ENCODE peak calls at places on chromosomes 16 and 17, in five cellular contexts. E is fibroblast of pulmonary artery; Y is AG09309; O is heart left ventricle; P is CD8-positive, alpha-beta T cell. G is an unnamed sample.

GRCh38 chr16:12155235-12155634 is 178.7 kb downstream of the SNX29 start:
- DNase-seq in Y (no peak), P (no peak), E (no peak), O (no peak), G (no peak)

GRCh38 chr16:27164280-27164837 is 39.0 kb upstream of the KDM8 start:
- DNase-seq in E (no peak), Y (no peak), P (no peak), O (no peak), G (no peak)

GRCh38 chr16:58773870-58774269 is 39.8 kb upstream of the GOT2 start:
- DNase-seq in P (no peak), Y (no peak), O (no peak), E (no peak), G (no peak)

GRCh38 chr17:61846976-61847375 is 16.4 kb downstream of the BRIP1 start:
- DNase-seq in P (no peak), E (no peak), Y (no peak), O (no peak), G (no peak)

GRCh38 chr16:65754799-65755691 is 611.4 kb upstream of the CDH5 start:
- DNase-seq in Y (peak), E (peak), O (no peak), P (no peak), G (peak)

GRCh38 chr16:57349212-57350031 is 9.2 kb upstream of the CCL22 start:
- DNase-seq in E (no peak), O (no peak), P (no peak), Y (no peak), G (no peak)

GRCh38 chr17:6471531-6472465 is 27.5 kb downstream of the PIMREG start:
- DNase-seq in O (no peak), P (no peak), Y (peak), E (peak), G (peak)

GRCh38 chr17:2102931-2103398 is 48.1 kb downstream of the HIC1 start:
- DNase-seq in Y (no peak), O (no peak), P (no peak), E (peak), G (peak)

GRCh38 chr17:83180996-83181481 is 101.6 kb downstream of the METRNL start:
- DNase-seq in Y (no peak), P (no peak), E (no peak), O (no peak), G (no peak)

GRCh38 chr16:19753815-19754643 is 36.0 kb downstream of the IQCK start:
- DNase-seq in P (no peak), Y (peak), O (no peak), E (peak), G (peak)

GRCh38 chr17:48184721-48185120 is 77.2 kb downstream of the SNX11 start:
- DNase-seq in P (no peak), O (no peak), Y (no peak), E (no peak), G (no peak)

GRCh38 chr16:11309895-11310633 is 28.9 kb upstream of the PRM1 start:
- DNase-seq in Y (no peak), O (no peak), E (no peak), P (no peak), G (peak)

GRCh38 chr16:3866703-3867431 is 13.6 kb downstream of the CREBBP start:
- DNase-seq in Y (no peak), P (no peak), E (no peak), O (no peak), G (no peak)

GRCh38 chr16:11276880-11277593 is 757 bp upstream of the PRM2 start:
- DNase-seq in E (no peak), Y (no peak), P (no peak), O (no peak), G (no peak)

GRCh38 chr16:11629071-11630030 is 38.9 kb upstream of the SNN start:
- DNase-seq in E (no peak), O (no peak), P (no peak), Y (no peak), G (no peak)

GRCh38 chr17:47895254-47895855 is 681 bp upstream of the SP2 start:
- DNase-seq in P (no peak), Y (no peak), E (peak), O (peak), G (no peak)

GRCh38 chr17:10879110-10879509 is 41.2 kb upstream of the PIRT start:
- DNase-seq in P (no peak), O (peak), E (peak), Y (no peak), G (no peak)

GRCh38 chr17:61331178-61331577 is 68.5 kb upstream of the TBX2 start:
- DNase-seq in E (no peak), O (peak), P (no peak), Y (no peak), G (no peak)

GRCh38 chr17:2222901-2223616 is 80.5 kb downstream of the SMG6 start:
- DNase-seq in O (no peak), E (peak), Y (no peak), P (peak), G (peak)

GRCh38 chr17:79420318-79421243 is 190.3 kb downstream of the RBFOX3 start:
- DNase-seq in O (no peak), E (peak), P (no peak), Y (peak), G (no peak)

GRCh38 chr17:3659541-3660111 is 8.8 kb downstream of the TAX1BP3 start:
- DNase-seq in P (no peak), E (peak), O (peak), Y (peak), G (peak)

GRCh38 chr16:12387311-12387710 is 410.8 kb downstream of the SNX29 start:
- DNase-seq in E (no peak), P (no peak), O (no peak), Y (no peak), G (no peak)

GRCh38 chr17:78377858-78378224 is 608 bp upstream of the PGS1 start:
- DNase-seq in Y (no peak), P (no peak), E (no peak), O (no peak), G (no peak)

GRCh38 chr17:78381601-78382168 is 3.2 kb downstream of the PGS1 start:
- DNase-seq in O (no peak), Y (no peak), E (no peak), P (peak), G (peak)

GRCh38 chr17:78379134-78379497 is 667 bp downstream of the PGS1 start:
- DNase-seq in E (peak), P (no peak), O (no peak), Y (no peak), G (peak)

GRCh38 chr17:78378225-78379133 is at the start of gene PGS1:
- DNase-seq in O (peak), Y (no peak), P (peak), E (peak), G (peak)

GRCh38 chr17:78380370-78380769 is 1.9 kb downstream of the PGS1 start:
- DNase-seq in P (no peak), Y (no peak), E (no peak), O (no peak), G (no peak)
- H3K4me3 ChIP-seq in P (no peak), Y (no peak), E (no peak), O (no peak), G (no peak)

GRCh38 chr16:585351-585750 is 4.5 kb upstream of the RAB40C start:
- DNase-seq in E (no peak), Y (no peak), P (no peak), O (no peak), G (no peak)
- TF ChIP-seq CTCF in E (no peak), Y (no peak), P (no peak), O (no peak), G (no peak)

DNA sequence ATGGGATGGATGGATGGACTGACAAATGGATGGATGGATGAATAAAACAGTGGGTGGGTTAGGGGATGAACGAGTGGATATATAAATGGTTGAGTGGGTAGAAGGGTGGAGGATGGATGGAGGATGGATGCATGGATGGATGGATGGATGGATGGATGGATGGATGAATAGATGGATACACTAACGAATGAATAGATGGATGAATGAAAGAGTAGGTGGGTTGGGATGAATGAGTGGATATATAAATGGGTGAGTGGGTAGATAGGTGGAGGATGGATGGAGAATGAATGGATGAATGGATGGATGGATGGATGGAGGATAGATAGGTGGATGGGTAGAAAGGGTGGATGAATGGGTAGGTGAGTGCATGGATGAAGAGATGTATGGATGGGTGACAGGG is 62.1 kb downstream of the CDYL2 start:
- DNase-seq in O (no peak), P (no peak), E (no peak), Y (no peak), G (no peak)
- H3K4me3 ChIP-seq in O (no peak), P (no peak), E (no peak), Y (no peak), G (no peak)

GRCh38 chr16:1057252-1057932 is 15.2 kb upstream of the SSTR5 start:
- DNase-seq in P (peak), Y (no peak), E (peak), O (no peak), G (no peak)
- TF ChIP-seq CTCF in P (peak), Y (peak), E (peak), O (peak), G (peak)

GRCh38 chr17:44315760-44316731 is 7.6 kb downstream of the RUNDC3A start:
- DNase-seq in Y (no peak), O (no peak), E (no peak), P (no peak), G (no peak)

GRCh38 chr17:44314031-44314430 is 5.6 kb downstream of the RUNDC3A start:
- DNase-seq in E (no peak), P (no peak), O (no peak), Y (no peak), G (no peak)

GRCh38 chr17:44314524-44314868 is 6.1 kb downstream of the RUNDC3A start:
- DNase-seq in P (no peak), Y (no peak), E (no peak), O (no peak), G (no peak)

GRCh38 chr17:44317545-44317944 is 7.1 kb downstream of the SLC25A39 start:
- DNase-seq in O (no peak), Y (no peak), P (no peak), E (no peak), G (no peak)

DNA sequence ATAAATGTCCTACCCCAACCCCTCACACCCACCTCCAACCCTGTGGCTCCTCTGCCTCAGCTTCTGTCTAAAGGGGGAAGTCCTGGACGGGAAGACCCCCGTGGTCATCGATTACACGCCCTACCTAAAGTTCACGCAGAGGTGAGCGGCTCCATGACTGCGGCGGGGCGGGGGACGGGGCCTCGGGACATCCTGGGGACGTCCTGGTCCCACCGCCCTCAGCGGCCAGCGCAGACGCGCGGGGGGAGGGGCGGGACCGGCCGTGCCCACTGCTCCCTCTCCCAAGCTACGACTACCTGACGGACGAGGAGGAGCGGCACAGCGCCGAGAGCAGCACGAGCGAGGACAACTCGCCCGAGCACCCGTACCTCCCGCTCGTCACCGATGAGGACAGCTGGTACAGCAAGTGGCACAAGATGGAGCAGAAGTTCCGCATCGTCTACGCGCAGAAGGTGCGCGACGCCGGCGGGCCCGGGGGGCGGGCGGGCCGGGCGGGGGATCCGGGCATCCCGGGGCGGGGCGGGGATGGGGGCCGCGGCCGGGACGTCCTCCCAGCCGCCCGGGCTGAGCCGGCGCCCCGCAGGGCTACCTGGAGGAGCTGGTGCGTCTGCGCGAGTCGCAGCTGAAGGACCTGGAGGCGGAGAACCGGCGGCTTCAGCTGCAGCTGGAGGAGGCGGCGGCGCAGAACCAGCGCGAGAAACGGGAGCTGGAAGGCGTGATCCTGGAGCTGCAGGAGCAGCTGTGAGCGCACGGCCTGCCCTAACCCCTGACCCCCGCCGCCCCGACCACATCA is 6.7 kb downstream of the RUNDC3A start:
- DNase-seq in P (no peak), E (peak), Y (no peak), O (no peak), G (no peak)
- H3K4me3 ChIP-seq in P (peak), E (peak), Y (peak), O (peak), G (peak)

GRCh38 chr17:38730526-38731379 is 612 bp downstream of the CISD3 start:
- DNase-seq in P (no peak), Y (no peak), E (peak), O (peak), G (peak)
- TF ChIP-seq CTCF in P (no peak), Y (no peak), E (no peak), O (no peak), G (no peak)

DNA sequence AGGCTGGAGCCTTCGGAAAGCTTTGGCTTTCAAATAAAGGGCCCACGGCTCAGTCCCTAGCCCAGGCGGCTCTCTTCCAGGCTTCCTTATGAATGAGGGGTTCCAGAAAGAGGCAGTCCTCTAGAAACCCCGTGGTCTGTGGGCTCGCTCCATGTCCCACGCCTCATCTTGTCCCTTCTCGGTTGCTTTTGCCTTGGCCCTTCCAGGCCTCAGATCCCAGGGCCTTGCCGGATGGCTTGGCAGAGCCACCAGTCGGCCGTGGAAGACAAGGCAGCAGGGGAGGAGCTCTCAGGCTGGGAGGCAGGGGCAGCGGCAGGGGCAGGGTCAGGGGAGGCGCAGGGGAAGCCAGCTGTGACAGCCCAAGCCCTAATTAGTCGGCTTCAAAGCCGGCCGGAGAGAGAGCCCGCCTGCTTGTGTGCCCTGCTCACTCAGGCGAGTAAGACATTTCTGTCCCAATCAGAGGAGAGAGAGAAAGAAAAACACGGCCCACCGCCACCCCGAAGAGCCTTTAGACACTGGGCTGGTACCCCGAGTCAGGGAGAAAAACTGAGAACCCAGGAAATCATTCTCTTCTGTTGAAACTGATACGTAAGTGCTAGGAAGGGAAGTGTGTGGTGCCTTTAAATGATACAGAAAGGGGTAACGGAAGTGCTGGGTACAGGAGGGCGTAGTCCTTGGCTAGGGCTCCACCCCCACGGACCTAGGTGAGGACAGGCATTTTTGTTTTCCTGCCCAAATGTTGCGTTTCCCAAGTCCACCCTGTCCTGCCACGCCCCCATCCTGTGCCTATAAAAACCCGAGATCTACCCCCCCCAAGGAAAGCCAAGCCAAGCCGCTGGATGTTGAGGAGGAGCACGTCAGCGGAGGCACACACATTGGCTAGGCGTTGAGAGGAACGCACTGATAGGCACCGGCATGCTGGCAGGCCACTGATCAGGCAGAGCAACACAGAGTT is 27.8 kb upstream of the MEIOC start:
- DNase-seq in Y (no peak), O (peak), E (peak), P (no peak), G (peak)
- H3K4me3 ChIP-seq in Y (no peak), O (no peak), E (no peak), P (no peak), G (peak)